ENCODE peak calls at places on chromosomes 16 and 17, in five cellular contexts. One of them, this sample, is unnamed.

GRCh38 chr17:44767493-44767892 is 8.7 kb downstream of the ADAM11 start:
- DNase-seq in suprapubic skin: no peak
- DNase-seq in neuronal stem cell: no peak
- DNase-seq in A549: no peak
- DNase-seq in fibroblast of lung: no peak
- DNase-seq in this sample: no peak

GRCh38 chr17:56592487-56593072 is 919 bp upstream of the NOG start:
- DNase-seq in neuronal stem cell: peak
- DNase-seq in fibroblast of lung: peak
- DNase-seq in A549: peak
- DNase-seq in suprapubic skin: no peak
- DNase-seq in this sample: peak

GRCh38 chr16:52896478-52897164 is 156.1 kb downstream of the CHD9NB start:
- DNase-seq in fibroblast of lung: no peak
- DNase-seq in suprapubic skin: no peak
- DNase-seq in A549: no peak
- DNase-seq in neuronal stem cell: no peak
- DNase-seq in this sample: no peak

GRCh38 chr16:53056528-53056881 is 1.7 kb downstream of the CHD9 start:
- DNase-seq in fibroblast of lung: peak
- DNase-seq in suprapubic skin: no peak
- DNase-seq in A549: no peak
- DNase-seq in neuronal stem cell: no peak
- DNase-seq in this sample: no peak

GRCh38 chr17:27565874-27566672 is 64.9 kb upstream of the LGALS9 start:
- DNase-seq in fibroblast of lung: no peak
- DNase-seq in A549: no peak
- DNase-seq in suprapubic skin: no peak
- DNase-seq in neuronal stem cell: no peak
- DNase-seq in this sample: no peak

GRCh38 chr17:72587156-72587555 is 466.3 kb downstream of the SOX9 start:
- DNase-seq in A549: no peak
- DNase-seq in fibroblast of lung: no peak
- DNase-seq in suprapubic skin: no peak
- DNase-seq in neuronal stem cell: no peak
- DNase-seq in this sample: no peak

GRCh38 chr16:78762222-78762621 is 662.8 kb downstream of the WWOX start:
- DNase-seq in A549: no peak
- DNase-seq in suprapubic skin: no peak
- DNase-seq in neuronal stem cell: no peak
- DNase-seq in fibroblast of lung: no peak
- DNase-seq in this sample: no peak

GRCh38 chr17:39306509-39307212 is 80.9 kb upstream of the STAC2 start:
- DNase-seq in A549: no peak
- DNase-seq in neuronal stem cell: no peak
- DNase-seq in fibroblast of lung: peak
- DNase-seq in suprapubic skin: no peak
- DNase-seq in this sample: no peak

GRCh38 chr17:42253601-42254000 is 22.6 kb downstream of the STAT5B start:
- DNase-seq in fibroblast of lung: no peak
- DNase-seq in neuronal stem cell: no peak
- DNase-seq in A549: no peak
- DNase-seq in suprapubic skin: no peak
- DNase-seq in this sample: no peak

GRCh38 chr17:83078378-83079339 is 750 bp upstream of the METRNL start:
- DNase-seq in suprapubic skin: no peak
- DNase-seq in fibroblast of lung: no peak
- DNase-seq in neuronal stem cell: peak
- DNase-seq in A549: no peak
- DNase-seq in this sample: no peak

GRCh38 chr17:2796164-2797140 is at the start of gene RAP1GAP2:
- DNase-seq in fibroblast of lung: no peak
- DNase-seq in suprapubic skin: no peak
- DNase-seq in A549: no peak
- DNase-seq in neuronal stem cell: no peak
- DNase-seq in this sample: peak

GRCh38 chr17:2798679-2799078 is 2.4 kb downstream of the RAP1GAP2 start:
- DNase-seq in A549: no peak
- DNase-seq in neuronal stem cell: no peak
- DNase-seq in suprapubic skin: no peak
- DNase-seq in fibroblast of lung: no peak
- DNase-seq in this sample: no peak

GRCh38 chr17:2797632-2798031 is 1.4 kb downstream of the RAP1GAP2 start:
- DNase-seq in suprapubic skin: no peak
- DNase-seq in neuronal stem cell: no peak
- DNase-seq in A549: no peak
- DNase-seq in fibroblast of lung: no peak
- DNase-seq in this sample: peak

GRCh38 chr17:2798188-2798587 is 1.9 kb downstream of the RAP1GAP2 start:
- DNase-seq in fibroblast of lung: no peak
- DNase-seq in suprapubic skin: no peak
- DNase-seq in A549: no peak
- DNase-seq in neuronal stem cell: no peak
- DNase-seq in this sample: no peak

DNA sequence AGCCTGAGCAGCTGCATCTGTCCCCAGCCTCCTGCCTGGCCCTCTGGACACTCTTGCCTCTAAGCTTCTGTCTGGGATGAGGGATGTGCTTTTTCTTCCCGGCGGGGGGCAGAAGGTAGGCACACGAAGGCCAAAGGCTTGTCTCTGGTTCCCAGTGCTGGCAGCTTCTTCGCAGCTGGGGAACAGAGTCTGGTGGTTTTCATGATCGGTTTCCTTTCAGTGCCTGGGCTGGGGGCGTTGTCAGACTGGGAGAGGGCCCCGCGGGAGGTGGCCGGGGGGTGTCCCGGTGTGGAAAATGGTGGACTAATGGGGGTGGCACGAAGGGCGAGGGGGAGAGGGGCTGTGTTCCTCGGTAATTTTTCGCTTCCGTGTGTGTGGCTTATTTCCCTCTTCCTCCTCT is 988 bp downstream of the RAP1GAP2 start:
- DNase-seq in neuronal stem cell: no peak
- DNase-seq in A549: no peak
- DNase-seq in suprapubic skin: no peak
- DNase-seq in fibroblast of lung: no peak
- DNase-seq in this sample: no peak
- H3K4me3 ChIP-seq in neuronal stem cell: no peak
- H3K4me3 ChIP-seq in A549: no peak
- H3K4me3 ChIP-seq in suprapubic skin: peak
- H3K4me3 ChIP-seq in fibroblast of lung: no peak
- H3K4me3 ChIP-seq in this sample: no peak

DNA sequence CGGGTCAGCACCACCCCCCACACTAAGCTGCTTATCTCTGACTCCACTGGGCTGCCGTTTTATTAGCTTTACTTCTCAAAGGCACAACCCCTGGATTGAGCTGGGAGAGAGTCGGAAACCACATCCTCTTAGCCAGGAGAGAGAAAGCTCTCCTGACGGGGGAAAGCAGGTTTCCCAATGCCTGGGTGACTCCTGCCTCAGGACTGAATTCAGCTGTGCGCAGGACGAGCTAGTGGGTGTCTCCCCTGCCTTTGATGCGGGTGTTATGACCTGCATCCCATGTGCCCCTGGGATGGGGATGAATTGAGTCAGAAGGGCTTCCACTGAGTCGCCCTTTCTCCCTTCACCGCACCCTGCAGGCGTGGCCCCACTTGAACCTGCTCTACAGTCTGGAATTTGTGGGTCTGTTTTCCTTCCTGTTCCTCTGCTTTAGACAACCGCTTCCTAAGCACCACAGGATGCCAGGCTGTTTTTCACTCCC is 819.2 kb upstream of the EEF2KMT start:
- DNase-seq in suprapubic skin: no peak
- DNase-seq in neuronal stem cell: no peak
- DNase-seq in fibroblast of lung: no peak
- DNase-seq in A549: no peak
- DNase-seq in this sample: no peak
- H3K4me3 ChIP-seq in suprapubic skin: no peak
- H3K4me3 ChIP-seq in neuronal stem cell: no peak
- H3K4me3 ChIP-seq in fibroblast of lung: no peak
- H3K4me3 ChIP-seq in A549: no peak
- H3K4me3 ChIP-seq in this sample: no peak

GRCh38 chr17:19752216-19753048 is 4.3 kb upstream of the ALDH3A1 start:
- DNase-seq in fibroblast of lung: no peak
- DNase-seq in suprapubic skin: no peak
- DNase-seq in A549: no peak
- DNase-seq in neuronal stem cell: no peak
- DNase-seq in this sample: no peak
- H3K4me3 ChIP-seq in fibroblast of lung: no peak
- H3K4me3 ChIP-seq in suprapubic skin: no peak
- H3K4me3 ChIP-seq in A549: no peak
- H3K4me3 ChIP-seq in neuronal stem cell: no peak
- H3K4me3 ChIP-seq in this sample: no peak

GRCh38 chr16:4320571-4321137 is 4.8 kb downstream of the GLIS2 start:
- DNase-seq in neuronal stem cell: no peak
- DNase-seq in fibroblast of lung: no peak
- DNase-seq in suprapubic skin: no peak
- DNase-seq in A549: no peak
- DNase-seq in this sample: no peak

GRCh38 chr16:4318171-4318910 is 2.5 kb downstream of the GLIS2 start:
- DNase-seq in fibroblast of lung: no peak
- DNase-seq in A549: no peak
- DNase-seq in neuronal stem cell: no peak
- DNase-seq in suprapubic skin: no peak
- DNase-seq in this sample: no peak

GRCh38 chr16:4320030-4320429 is 4.2 kb downstream of the GLIS2 start:
- DNase-seq in fibroblast of lung: no peak
- DNase-seq in suprapubic skin: no peak
- DNase-seq in A549: no peak
- DNase-seq in neuronal stem cell: no peak
- DNase-seq in this sample: no peak

GRCh38 chr16:4317471-4318170 is 1.8 kb downstream of the GLIS2 start:
- DNase-seq in suprapubic skin: no peak
- DNase-seq in A549: no peak
- DNase-seq in fibroblast of lung: peak
- DNase-seq in neuronal stem cell: peak
- DNase-seq in this sample: no peak

DNA sequence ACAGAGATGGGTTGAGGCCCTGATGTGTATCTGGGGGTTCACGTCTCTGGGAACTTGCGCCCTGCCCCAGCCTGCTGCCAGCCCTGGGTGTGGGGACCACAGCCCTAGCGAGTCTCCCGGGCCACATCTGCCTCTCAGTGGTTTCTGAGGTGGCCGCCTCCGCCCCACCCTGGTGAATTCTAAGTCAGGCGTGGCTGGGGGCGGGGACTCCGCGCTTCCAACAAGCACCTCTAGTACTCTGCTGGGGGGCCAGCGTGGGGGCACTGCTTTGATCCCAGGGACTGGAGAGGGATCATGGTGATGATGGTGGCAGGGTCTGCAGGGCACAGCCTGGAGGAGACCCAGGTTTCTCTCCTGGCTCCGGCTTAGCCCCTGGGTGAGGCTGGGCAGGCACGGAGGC is 3.6 kb downstream of the GLIS2 start:
- DNase-seq in A549: no peak
- DNase-seq in fibroblast of lung: no peak
- DNase-seq in suprapubic skin: no peak
- DNase-seq in neuronal stem cell: no peak
- DNase-seq in this sample: no peak
- H3K4me3 ChIP-seq in A549: no peak
- H3K4me3 ChIP-seq in fibroblast of lung: no peak
- H3K4me3 ChIP-seq in suprapubic skin: peak
- H3K4me3 ChIP-seq in neuronal stem cell: no peak
- H3K4me3 ChIP-seq in this sample: no peak

DNA sequence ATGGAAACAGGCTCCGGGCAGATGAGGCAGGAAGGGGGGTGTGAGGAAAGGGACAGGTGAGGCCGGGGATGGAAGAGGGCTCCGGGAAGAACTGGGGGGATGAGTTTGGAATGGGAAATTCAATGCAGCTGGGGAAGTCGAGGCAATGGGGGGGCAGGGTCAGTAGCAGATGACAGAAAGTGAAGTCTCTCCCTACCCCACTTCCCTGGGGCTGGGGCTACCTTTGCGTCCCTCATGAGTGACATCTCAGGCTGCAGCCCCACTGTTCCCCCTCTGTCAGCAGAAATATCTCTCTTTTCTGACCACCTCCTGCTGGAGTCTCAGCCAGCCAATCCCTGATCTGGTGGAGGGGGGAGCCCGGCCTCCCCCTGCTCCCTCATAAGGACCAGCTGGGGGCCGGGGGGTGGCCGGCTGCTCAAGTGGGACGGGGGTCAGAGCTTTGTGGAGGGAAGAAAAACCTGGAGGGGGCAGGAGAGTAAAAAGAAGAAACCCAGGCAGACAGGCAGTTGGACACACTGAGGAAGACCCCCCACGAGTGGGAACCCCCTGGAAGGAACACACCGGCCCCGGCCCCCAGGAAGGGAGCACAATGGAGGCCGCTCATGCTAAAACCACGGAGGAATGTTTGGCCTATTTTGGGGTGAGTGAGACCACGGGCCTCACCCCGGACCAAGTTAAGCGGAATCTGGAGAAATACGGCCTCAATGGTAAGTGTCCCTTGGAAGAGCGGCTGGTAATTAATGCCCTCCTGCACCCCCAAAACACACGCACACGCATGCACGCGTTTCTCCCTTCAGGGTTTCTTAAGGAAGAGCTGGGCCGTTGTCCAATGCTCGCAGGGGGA is at the start of gene ATP2A1:
- DNase-seq in A549: no peak
- DNase-seq in neuronal stem cell: no peak
- DNase-seq in fibroblast of lung: no peak
- DNase-seq in suprapubic skin: no peak
- DNase-seq in this sample: no peak
- H3K4me3 ChIP-seq in A549: peak
- H3K4me3 ChIP-seq in neuronal stem cell: peak
- H3K4me3 ChIP-seq in fibroblast of lung: peak
- H3K4me3 ChIP-seq in suprapubic skin: peak
- H3K4me3 ChIP-seq in this sample: peak

GRCh38 chr17:68197091-68197996 is 50.5 kb upstream of the AMZ2 start:
- DNase-seq in A549: peak
- DNase-seq in neuronal stem cell: no peak
- DNase-seq in suprapubic skin: no peak
- DNase-seq in fibroblast of lung: no peak
- DNase-seq in this sample: no peak

GRCh38 chr17:68196394-68197090 is 51.3 kb upstream of the AMZ2 start:
- DNase-seq in neuronal stem cell: no peak
- DNase-seq in A549: no peak
- DNase-seq in suprapubic skin: no peak
- DNase-seq in fibroblast of lung: no peak
- DNase-seq in this sample: no peak

GRCh38 chr17:68197997-68198930 is 49.6 kb upstream of the AMZ2 start:
- DNase-seq in A549: peak
- DNase-seq in suprapubic skin: no peak
- DNase-seq in neuronal stem cell: no peak
- DNase-seq in fibroblast of lung: no peak
- DNase-seq in this sample: no peak

GRCh38 chr17:68198931-68199836 is 48.7 kb upstream of the AMZ2 start:
- DNase-seq in neuronal stem cell: no peak
- DNase-seq in A549: peak
- DNase-seq in suprapubic skin: no peak
- DNase-seq in fibroblast of lung: peak
- DNase-seq in this sample: no peak

GRCh38 chr17:68195667-68196393 is 52.0 kb upstream of the AMZ2 start:
- DNase-seq in A549: no peak
- DNase-seq in suprapubic skin: no peak
- DNase-seq in fibroblast of lung: no peak
- DNase-seq in neuronal stem cell: no peak
- DNase-seq in this sample: no peak
- H3K4me3 ChIP-seq in A549: peak
- H3K4me3 ChIP-seq in suprapubic skin: peak
- H3K4me3 ChIP-seq in fibroblast of lung: no peak
- H3K4me3 ChIP-seq in neuronal stem cell: no peak
- H3K4me3 ChIP-seq in this sample: peak

GRCh38 chr16:81798311-81799137 is 19.4 kb downstream of the PLCG2 start:
- DNase-seq in neuronal stem cell: no peak
- DNase-seq in suprapubic skin: no peak
- DNase-seq in A549: no peak
- DNase-seq in fibroblast of lung: no peak
- DNase-seq in this sample: no peak
- H3K4me3 ChIP-seq in neuronal stem cell: no peak
- H3K4me3 ChIP-seq in suprapubic skin: no peak
- H3K4me3 ChIP-seq in A549: no peak
- H3K4me3 ChIP-seq in fibroblast of lung: no peak
- H3K4me3 ChIP-seq in this sample: no peak

GRCh38 chr17:81484195-81484979 is 28.2 kb downstream of the ACTG1 start:
- DNase-seq in fibroblast of lung: peak
- DNase-seq in A549: peak
- DNase-seq in suprapubic skin: peak
- DNase-seq in neuronal stem cell: peak
- DNase-seq in this sample: peak
- H3K4me3 ChIP-seq in fibroblast of lung: no peak
- H3K4me3 ChIP-seq in A549: peak
- H3K4me3 ChIP-seq in suprapubic skin: peak
- H3K4me3 ChIP-seq in neuronal stem cell: peak
- H3K4me3 ChIP-seq in this sample: peak

This sample was measured in small intestine.